ENCODE peak calls at places on chromosomes 4 and X, in six cellular contexts. X is colonic mucosa, F is HCT116, W is heart right ventricle, B is MM.1S, K is right atrium auricular region. R is an unnamed sample.

GRCh38 chrX:139213241-139213709 is 317.3 kb upstream of the F9 start:
- DNase-seq in X (no peak), F (no peak), W (no peak), B (no peak), K (no peak), R (no peak)

GRCh38 chr4:121738780-121739547 is 26.0 kb downstream of the SMIM43 start:
- DNase-seq in X (no peak), F (no peak), W (peak; percentile 43), B (no peak), K (no peak), R (no peak)

GRCh38 chr4:151408630-151409469 is at the start of gene FHIP1A:
- DNase-seq in X (peak; percentile 93), F (peak; percentile 93), W (peak; percentile 41), B (peak; percentile 95), K (peak; percentile 71), R (no peak)

GRCh38 chrX:102624105-102624504 is 24.8 kb downstream of the ARMCX5 start:
- DNase-seq in X (no peak), F (no peak), W (peak; percentile 7), B (no peak), K (no peak), R (no peak)

GRCh38 chrX:148878371-148878770 is 378.0 kb downstream of the AFF2 start:
- DNase-seq in X (no peak), F (no peak), W (no peak), B (no peak), K (no peak), R (no peak)

GRCh38 chr4:76233967-76234678 is 17.4 kb upstream of the FAM47E start:
- DNase-seq in X (peak; percentile 57), F (peak; percentile 68), W (no peak), B (no peak), K (no peak), R (no peak)

GRCh38 chr4:106502106-106502699 is 133.6 kb upstream of the GIMD1 start:
- DNase-seq in X (peak; percentile 35), F (peak; percentile 54), W (peak; percentile 42), B (peak; percentile 54), K (no peak), R (no peak)

GRCh38 chrX:56114437-56114787 is 117.7 kb upstream of the KLF8 start:
- DNase-seq in X (no peak), F (no peak), W (no peak), B (no peak), K (no peak), R (no peak)

GRCh38 chrX:154696328-154697045 is 43.1 kb upstream of the CTAG2 start:
- DNase-seq in X (no peak), F (no peak), W (no peak), B (no peak), K (no peak), R (no peak)

GRCh38 chrX:46757052-46757451 is 1.9 kb downstream of the SLC9A7 start:
- DNase-seq in X (no peak), F (no peak), W (no peak), B (no peak), K (no peak), R (no peak)

GRCh38 chr4:26369132-26370036 is 48.6 kb downstream of the RBPJ start:
- DNase-seq in X (no peak), F (no peak), W (no peak), B (no peak), K (no peak), R (no peak)

GRCh38 chr4:177064724-177065394 is 244.8 kb upstream of the NEIL3 start:
- DNase-seq in X (no peak), F (no peak), W (no peak), B (no peak), K (no peak), R (no peak)

GRCh38 chrX:63503541-63503940 is 152.4 kb upstream of the SPIN4 start:
- DNase-seq in X (no peak), F (no peak), W (no peak), B (no peak), K (no peak), R (no peak)

GRCh38 chrX:108640817-108641216 is 95.5 kb downstream of the IRS4 start:
- DNase-seq in X (no peak), F (no peak), W (no peak), B (no peak), K (no peak), R (no peak)

GRCh38 chr4:155656025-155656424 is 10.6 kb upstream of the GUCY1A1 start:
- DNase-seq in X (no peak), F (no peak), W (no peak), B (no peak), K (no peak), R (no peak)

GRCh38 chr4:183960021-183960420 is 54.9 kb downstream of the STOX2 start:
- DNase-seq in X (peak; percentile 32), F (no peak), W (peak; percentile 73), B (no peak), K (peak; percentile 81), R (no peak)

GRCh38 chrX:114800719-114801118 is 216.7 kb downstream of the IL13RA2 start:
- DNase-seq in X (no peak), F (peak; percentile 24), W (no peak), B (no peak), K (no peak), R (no peak)

GRCh38 chr4:42566835-42567234 is 90.1 kb downstream of the ATP8A1 start:
- DNase-seq in X (no peak), F (no peak), W (no peak), B (no peak), K (no peak), R (no peak)

GRCh38 chr4:128861856-128862518 is 52.5 kb downstream of the JADE1 start:
- DNase-seq in X (no peak), F (no peak), W (no peak), B (no peak), K (no peak), R (no peak)

GRCh38 chrX:24372021-24372763 is 11.8 kb downstream of the SUPT20HL1 start:
- DNase-seq in X (no peak), F (no peak), W (no peak), B (no peak), K (no peak), R (no peak)

GRCh38 chr4:72969957-72970356 is 99.6 kb downstream of the COX18 start:
- DNase-seq in X (no peak), F (no peak), W (peak; percentile 7), B (no peak), K (peak; percentile 59), R (peak; percentile 5)

GRCh38 chr4:56640907-56641493 is 40.1 kb downstream of the HOPX start:
- DNase-seq in X (no peak), F (peak; percentile 8), W (no peak), B (no peak), K (no peak), R (no peak)

GRCh38 chrX:31038585-31039326 is 33.1 kb downstream of the FTHL17 start:
- DNase-seq in X (peak; percentile 30), F (no peak), W (peak; percentile 23), B (peak; percentile 24), K (no peak), R (no peak)

GRCh38 chr4:166134285-166134684 is 261.2 kb downstream of the TLL1 start:
- DNase-seq in X (no peak), F (no peak), W (no peak), B (no peak), K (no peak), R (no peak)

GRCh38 chr4:2750719-2751605 is 5.2 kb downstream of the TNIP2 start:
- DNase-seq in X (peak; percentile 72), F (no peak), W (no peak), B (no peak), K (no peak), R (no peak)
- H3K27ac ChIP-seq in X (no peak overlapping the region), F (no peak overlapping the region), W (peak overlapping the region; percentile 18), B (no peak overlapping the region), K (peak overlapping the region; percentile 16), R (no peak overlapping the region)

DNA sequence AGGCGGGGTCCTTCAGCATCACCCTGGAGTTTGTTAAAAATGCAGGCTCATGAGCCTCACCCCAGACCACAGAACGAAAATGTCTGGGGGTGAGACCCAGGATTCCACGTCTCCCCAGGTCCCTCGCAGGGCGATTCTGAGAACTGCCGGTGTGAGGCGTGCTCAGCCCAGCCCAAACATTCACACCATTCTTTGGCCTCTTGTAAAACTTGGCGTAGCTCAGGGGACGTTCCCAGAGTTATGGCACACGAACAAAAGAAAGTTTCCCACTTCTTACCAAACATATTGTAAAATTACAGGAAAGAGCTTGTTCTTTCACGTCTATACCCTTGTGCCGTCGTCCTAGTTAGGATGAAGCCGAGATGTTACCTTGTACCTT is 12.9 kb downstream of the CD99 start:
- DNase-seq in X (peak; percentile 66), F (no peak), W (peak; percentile 38), B (no peak), K (no peak), R (no peak)
- TF ChIP-seq CTCF in X (peak; percentile 45), F (no peak), W (peak; percentile 68), B (no peak), K (no peak), R (peak; percentile 17)

GRCh38 chr4:77566148-77566547 is 39.5 kb upstream of the CXCL13 start:
- DNase-seq in X (no peak), F (no peak), W (no peak), B (no peak), K (no peak), R (no peak)

GRCh38 chr4:77560170-77560569 is 45.5 kb upstream of the CXCL13 start:
- DNase-seq in X (no peak), F (no peak), W (no peak), B (no peak), K (no peak), R (no peak)

DNA sequence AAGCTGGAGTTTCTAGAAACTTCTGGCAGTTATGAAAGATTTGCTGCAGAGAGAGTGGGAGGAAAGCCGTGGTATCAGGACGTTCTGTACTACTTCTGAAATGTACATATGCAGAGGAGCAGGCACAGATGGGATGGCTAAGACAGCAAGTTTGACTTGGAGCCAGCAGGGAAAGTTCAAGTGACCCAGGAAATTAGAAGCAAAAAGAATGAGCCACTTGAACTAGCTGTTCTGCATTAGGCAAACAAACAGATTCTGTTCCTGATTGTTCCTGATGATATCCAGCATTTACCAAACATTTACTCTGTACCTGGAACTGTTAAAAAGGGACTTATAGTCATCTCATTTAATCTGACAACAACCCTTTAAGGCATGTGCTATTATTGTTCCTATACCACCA is 41.4 kb upstream of the CXCL13 start:
- DNase-seq in X (peak; percentile 25), F (no peak), W (no peak), B (no peak), K (no peak), R (no peak)
- H3K27ac ChIP-seq in X (peak overlapping the region; percentile 14), F (no peak overlapping the region), W (no peak overlapping the region), B (no peak overlapping the region), K (no peak overlapping the region), R (no peak overlapping the region)

DNA sequence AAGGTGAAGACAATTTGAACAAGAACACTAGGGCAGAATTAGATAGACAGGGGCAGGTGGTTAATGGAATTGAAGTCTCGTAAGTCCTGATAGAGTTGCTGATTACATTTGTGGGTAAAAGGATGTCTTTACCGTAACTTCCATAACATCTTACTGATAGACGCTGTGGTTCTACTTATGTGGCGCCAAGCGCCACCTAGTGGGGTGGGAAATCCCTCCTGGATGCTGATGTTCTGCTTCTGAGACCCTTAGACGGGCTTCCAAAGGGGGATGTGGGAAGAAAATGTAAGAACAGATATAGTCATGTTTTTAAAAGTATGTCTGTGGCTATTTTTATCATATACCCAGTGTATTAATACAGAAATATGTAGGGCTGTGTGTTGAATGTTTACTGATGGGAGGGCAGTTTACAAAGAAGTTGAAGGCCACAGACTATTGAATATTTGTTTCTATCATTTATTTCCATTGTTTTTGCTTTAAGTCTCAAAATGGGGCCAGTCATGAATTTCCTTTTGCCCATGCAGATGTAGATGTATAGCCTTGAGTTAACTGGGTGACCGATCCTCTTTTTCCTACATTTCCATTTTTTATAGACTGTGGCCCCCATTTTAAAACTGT is 12.2 kb upstream of the TLR8 start:
- DNase-seq in X (peak; percentile 40), F (peak; percentile 21), W (no peak), B (peak; percentile 44), K (no peak), R (no peak)
- TF ChIP-seq CTCF in X (peak; percentile 67), F (peak; percentile 66), W (peak; percentile 46), B (peak; percentile 65), K (peak; percentile 33), R (no peak)

R was measured in thoracic aorta.